ENCODE peak calls at places on chromosomes 16 and 17, in six cellular contexts. N is neural crest cell; O is upper lobe of left lung; V is activated naive CD8-positive, alpha-beta T cell treated with anti-CD3 and anti-CD28 coated beads for 36 hours; H is DMS153; Q is activated CD4-positive, alpha-beta T cell treated with anti-CD3 and anti-CD28 coated beads, Interleukin-2, amount 10 ng/mL, durations not matched to agents 7 days and 5 days. Z is an unnamed sample.

GRCh38 chr16:85587763-85588474 is 25.2 kb upstream of the GSE1 start:
- DNase-seq in Q (no peak), V (no peak), O (no peak), H (no peak), N (no peak), Z (no peak)

GRCh38 chr16:5015351-5015750 is 18.4 kb downstream of the NAGPA start:
- DNase-seq in O (no peak), N (no peak), H (no peak), Q (no peak), V (no peak), Z (no peak)

GRCh38 chr16:13923703-13924298 is 3.8 kb downstream of the ERCC4 start:
- DNase-seq in Q (no peak), N (no peak), H (peak), O (no peak), V (no peak), Z (no peak)

GRCh38 chr16:73171901-73172619 is 124.1 kb upstream of the ZFHX3 start:
- DNase-seq in N (no peak), Q (no peak), V (no peak), H (no peak), O (no peak), Z (no peak)

GRCh38 chr17:2776589-2777241 is 19.5 kb upstream of the RAP1GAP2 start:
- DNase-seq in N (peak), H (no peak), O (no peak), V (peak), Q (no peak), Z (peak)

GRCh38 chr16:17339764-17340541 is 130.8 kb downstream of the XYLT1 start:
- DNase-seq in O (no peak), H (no peak), N (no peak), V (no peak), Q (no peak), Z (no peak)

GRCh38 chr17:17365476-17366110 is 62.4 kb downstream of the NT5M start:
- DNase-seq in O (no peak), V (no peak), Q (no peak), N (no peak), H (no peak), Z (no peak)

GRCh38 chr16:81601008-81601428 is 156.4 kb downstream of the CMIP start:
- DNase-seq in V (no peak), Q (no peak), O (no peak), H (no peak), N (no peak), Z (no peak)

GRCh38 chr16:54673353-54673752 is 257.3 kb upstream of the IRX5 start:
- DNase-seq in Q (no peak), N (no peak), H (no peak), O (no peak), V (no peak), Z (no peak)

GRCh38 chr17:38556234-38556633 is 49.5 kb downstream of the SRCIN1 start:
- DNase-seq in O (no peak), N (no peak), V (no peak), Q (no peak), H (no peak), Z (no peak)

GRCh38 chr16:51144203-51144602 is 6.9 kb downstream of the SALL1 start:
- DNase-seq in O (no peak), Q (no peak), H (no peak), N (no peak), V (no peak), Z (no peak)

GRCh38 chr17:66373944-66374817 is 71.8 kb downstream of the PRKCA start:
- DNase-seq in H (peak), O (peak), N (peak), Q (peak), V (peak), Z (no peak)

GRCh38 chr17:8151120-8151640 is 1.0 kb downstream of the PER1 start:
- DNase-seq in V (peak), N (peak), Q (peak), O (peak), H (peak), Z (peak)

GRCh38 chr16:67428146-67428731 is 2.7 kb upstream of the HSD11B2 start:
- DNase-seq in O (peak), N (peak), Q (peak), V (peak), H (peak), Z (peak)

GRCh38 chr16:23949630-23950290 is 114.0 kb downstream of the PRKCB start:
- DNase-seq in V (peak), O (peak), H (no peak), Q (peak), N (no peak), Z (no peak)

GRCh38 chr16:24573141-24573540 is 33.8 kb downstream of the RBBP6 start:
- DNase-seq in H (no peak), N (no peak), Q (no peak), V (no peak), O (no peak), Z (no peak)

Z was measured in WTC11.